ENCODE peak calls at places on chromosomes 16 and 17, in eight cellular contexts. H, J, Z, O, N, A, C and T are unnamed samples.

GRCh38 chr17:44038604-44039007 is 23.8 kb upstream of the TMEM101 start:
- DNase-seq in H (no peak), J (no peak), Z (no peak), O (peak; percentile 67), N (no peak), A (no peak), C (no peak), T (no peak)

GRCh38 chr17:45223541-45224528 is 2.1 kb downstream of the FMNL1 start:
- DNase-seq in H (no peak), J (no peak), Z (no peak), O (no peak), N (no peak), A (no peak), C (no peak), T (no peak)

GRCh38 chr17:31321971-31322370 is 549 bp upstream of the EVI2A start:
- DNase-seq in H (no peak), J (no peak), Z (no peak), O (no peak), N (no peak), A (no peak), C (no peak), T (no peak)

GRCh38 chr17:42056634-42057033 is 6.2 kb upstream of the C17orf113 start:
- DNase-seq in H (no peak), J (no peak), Z (no peak), O (no peak), N (no peak), A (no peak), C (no peak), T (no peak)

GRCh38 chr16:81996664-81997529 is 14.4 kb downstream of the SDR42E1 start:
- DNase-seq in H (peak; percentile 90), J (no peak), Z (no peak), O (no peak), N (no peak), A (peak; percentile 36), C (peak; percentile 76), T (no peak)

GRCh38 chr16:11986521-11987057 is 10.1 kb downstream of the SNX29 start:
- DNase-seq in H (no peak), J (no peak), Z (no peak), O (no peak), N (no peak), A (no peak), C (peak; percentile 65), T (no peak)

GRCh38 chr16:89944773-89945172 is 3.8 kb upstream of the DEF8 start:
- DNase-seq in H (no peak), J (no peak), Z (no peak), O (no peak), N (no peak), A (no peak), C (no peak), T (no peak)

GRCh38 chr17:4968916-4969550 is 1.4 kb upstream of the SPAG7 start:
- DNase-seq in H (peak; percentile 38), J (peak; percentile 23), Z (no peak), O (no peak), N (no peak), A (peak; percentile 43), C (peak; percentile 97), T (no peak)

GRCh38 chr16:59044616-59045015 is 310.5 kb upstream of the GOT2 start:
- DNase-seq in H (no peak), J (no peak), Z (no peak), O (no peak), N (no peak), A (no peak), C (peak; percentile 23), T (no peak)

GRCh38 chr17:77256710-77257109 is 115.9 kb downstream of the SEC14L1 start:
- DNase-seq in H (no peak), J (no peak), Z (no peak), O (no peak), N (no peak), A (no peak), C (no peak), T (no peak)

GRCh38 chr17:41689497-41690299 is 1.0 kb downstream of the EIF1 start:
- DNase-seq in H (peak; percentile 71), J (no peak), Z (peak; percentile 67), O (peak; percentile 57), N (no peak), A (peak; percentile 72), C (peak; percentile 59), T (no peak)

GRCh38 chr16:58129097-58129936 is at the start of gene CFAP20:
- DNase-seq in H (peak; percentile 100), J (peak; percentile 98), Z (peak; percentile 99), O (peak; percentile 99), N (peak; percentile 98), A (peak; percentile 100), C (peak; percentile 100), T (peak; percentile 94)

GRCh38 chr17:60305141-60305540 is 86.8 kb downstream of the USP32 start:
- DNase-seq in H (no peak), J (no peak), Z (no peak), O (no peak), N (no peak), A (no peak), C (no peak), T (no peak)

GRCh38 chr17:64320613-64321553 is 57.8 kb upstream of the TEX2 start:
- DNase-seq in H (peak; percentile 85), J (peak; percentile 72), Z (peak; percentile 58), O (peak; percentile 85), N (no peak), A (peak; percentile 65), C (peak; percentile 64), T (peak; percentile 16)

GRCh38 chr17:6502142-6502541 is 54.2 kb downstream of the PITPNM3 start:
- DNase-seq in H (no peak), J (no peak), Z (no peak), O (peak; percentile 17), N (no peak), A (no peak), C (no peak), T (no peak)

GRCh38 chr17:6505425-6506142 is 50.8 kb downstream of the PITPNM3 start:
- DNase-seq in H (peak; percentile 56), J (no peak), Z (no peak), O (peak; percentile 10), N (no peak), A (no peak), C (peak; percentile 74), T (no peak)

GRCh38 chr17:6502871-6503509 is 53.4 kb downstream of the PITPNM3 start:
- DNase-seq in H (no peak), J (no peak), Z (no peak), O (peak; percentile 24), N (no peak), A (no peak), C (no peak), T (no peak)

GRCh38 chr17:6501359-6501758 is 55.0 kb downstream of the PITPNM3 start:
- DNase-seq in H (no peak), J (no peak), Z (no peak), O (peak; percentile 3), N (no peak), A (no peak), C (no peak), T (no peak)

GRCh38 chr17:6503641-6504195 is 52.6 kb downstream of the PITPNM3 start:
- DNase-seq in H (no peak), J (no peak), Z (no peak), O (peak; percentile 19), N (no peak), A (no peak), C (no peak), T (no peak)
- H3K9me3 ChIP-seq in H (no peaks in the 10 kb centered on the region), J (no peaks in the 10 kb centered on the region), Z (no peaks in the 10 kb centered on the region), O (no peaks in the 10 kb centered on the region), N (no peaks in the 10 kb centered on the region), A (no peaks in the 10 kb centered on the region), C (no peaks in the 10 kb centered on the region), T (no peaks in the 10 kb centered on the region)

GRCh38 chr16:20515580-20516179 is 60.5 kb downstream of the ACSM2B start:
- DNase-seq in H (no peak), J (no peak), Z (no peak), O (no peak), N (no peak), A (no peak), C (no peak), T (no peak)

GRCh38 chr16:20504418-20504817 is 53.1 kb downstream of the ACSM2A start:
- DNase-seq in H (no peak), J (no peak), Z (peak; percentile 13), O (no peak), N (no peak), A (no peak), C (no peak), T (no peak)

GRCh38 chr16:20507280-20507679 is 56.0 kb downstream of the ACSM2A start:
- DNase-seq in H (no peak), J (no peak), Z (no peak), O (no peak), N (no peak), A (no peak), C (no peak), T (no peak)

DNA sequence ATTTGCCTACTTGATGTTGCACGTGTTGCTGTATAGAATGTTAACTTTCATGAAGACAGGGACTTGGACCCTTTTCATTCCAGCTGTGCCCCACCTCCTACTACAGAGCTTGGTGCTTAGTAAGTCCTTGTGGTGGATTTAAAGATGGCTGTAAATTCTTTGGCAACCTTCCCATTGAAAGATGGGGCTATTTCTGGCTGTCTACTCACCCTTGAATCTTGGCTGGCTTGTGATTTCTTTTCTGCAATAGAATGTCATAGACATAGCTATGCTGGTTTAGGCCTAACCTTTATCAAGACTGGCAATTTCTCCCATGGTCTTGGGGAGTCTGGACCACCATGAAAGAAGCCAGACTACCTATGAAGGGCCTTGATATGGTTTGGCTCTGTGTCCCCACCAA is 59.0 kb downstream of the ACSM2A start:
- DNase-seq in H (no peak), J (no peak), Z (no peak), O (no peak), N (no peak), A (no peak), C (no peak), T (no peak)
- H3K9me3 ChIP-seq in H (no peaks in the 10 kb centered on the region), J (no peaks in the 10 kb centered on the region), Z (no peaks in the 10 kb centered on the region), O (no peaks in the 10 kb centered on the region), N (peaks cover 14% of the 10 kb centered on the region), A (peaks cover 11% of the 10 kb centered on the region), C (no peaks in the 10 kb centered on the region), T (no peaks in the 10 kb centered on the region)

GRCh38 chr17:80558046-80558445 is 13.4 kb downstream of the RPTOR start:
- DNase-seq in H (no peak), J (no peak), Z (no peak), O (no peak), N (no peak), A (no peak), C (no peak), T (no peak)
- H3K9me3 ChIP-seq in H (no peaks in the 10 kb centered on the region), J (no peaks in the 10 kb centered on the region), Z (no peaks in the 10 kb centered on the region), O (no peaks in the 10 kb centered on the region), N (no peaks in the 10 kb centered on the region), A (no peaks in the 10 kb centered on the region), C (no peaks in the 10 kb centered on the region), T (no peaks in the 10 kb centered on the region)

GRCh38 chr16:3285131-3285530 is 1.8 kb downstream of the ZNF263 start:
- DNase-seq in H (no peak), J (no peak), Z (no peak), O (no peak), N (no peak), A (no peak), C (no peak), T (no peak)

GRCh38 chr16:3295783-3296182 is 9.4 kb downstream of the TIGD7 start:
- DNase-seq in H (no peak), J (no peak), Z (no peak), O (no peak), N (no peak), A (no peak), C (no peak), T (no peak)

GRCh38 chr16:3292604-3293003 is 9.3 kb downstream of the ZNF263 start:
- DNase-seq in H (no peak), J (no peak), Z (no peak), O (no peak), N (no peak), A (no peak), C (peak; percentile 58), T (no peak)

GRCh38 chr16:3295209-3295608 is 10.0 kb downstream of the TIGD7 start:
- DNase-seq in H (no peak), J (no peak), Z (no peak), O (no peak), N (no peak), A (no peak), C (no peak), T (no peak)

GRCh38 chr16:3289998-3290673 is 6.8 kb downstream of the ZNF263 start:
- DNase-seq in H (no peak), J (no peak), Z (no peak), O (no peak), N (no peak), A (no peak), C (no peak), T (no peak)
- H3K9me3 ChIP-seq in H (peaks cover 20% of the 10 kb centered on the region), J (no peaks in the 10 kb centered on the region), Z (no peaks in the 10 kb centered on the region), O (no peaks in the 10 kb centered on the region), N (peaks cover 86% of the 10 kb centered on the region), A (peaks cover 38% of the 10 kb centered on the region), C (peaks cover 23% of the 10 kb centered on the region), T (peaks cover 54% of the 10 kb centered on the region)